ENCODE peak calls at places on chromosome 7, in seven cellular contexts. One of them, this sample, is unnamed.

GRCh38 chr7:138934401-138934800 is 46.8 kb downstream of the KIAA1549 start:
- DNase-seq in naive thymus-derived CD8-positive, alpha-beta T cell: no peak
- DNase-seq in NCI-H1092: no peak
- DNase-seq in AG09319: no peak
- DNase-seq in left colon: no peak
- DNase-seq in stimulated activated CD4-positive, alpha-beta T cell treated with anti-CD3 and anti-CD28 coated beads, Interleukin-4, amount 100 ng/mL, for 24 hours: no peak
- DNase-seq in fibroblast of lung: no peak
- DNase-seq in this sample: no peak

GRCh38 chr7:36309716-36310115 is 79.9 kb upstream of the ANLN start:
- DNase-seq in left colon: no peak
- DNase-seq in AG09319: no peak
- DNase-seq in naive thymus-derived CD8-positive, alpha-beta T cell: no peak
- DNase-seq in stimulated activated CD4-positive, alpha-beta T cell treated with anti-CD3 and anti-CD28 coated beads, Interleukin-4, amount 100 ng/mL, for 24 hours: no peak
- DNase-seq in NCI-H1092: no peak
- DNase-seq in fibroblast of lung: no peak
- DNase-seq in this sample: no peak

GRCh38 chr7:117119192-117119924 is 166.1 kb downstream of the ST7 start:
- DNase-seq in naive thymus-derived CD8-positive, alpha-beta T cell: peak
- DNase-seq in fibroblast of lung: peak
- DNase-seq in AG09319: peak
- DNase-seq in left colon: peak
- DNase-seq in NCI-H1092: peak
- DNase-seq in stimulated activated CD4-positive, alpha-beta T cell treated with anti-CD3 and anti-CD28 coated beads, Interleukin-4, amount 100 ng/mL, for 24 hours: peak
- DNase-seq in this sample: peak

GRCh38 chr7:151566897-151567320 is 47.2 kb upstream of the RHEB start:
- DNase-seq in AG09319: peak
- DNase-seq in left colon: no peak
- DNase-seq in fibroblast of lung: peak
- DNase-seq in naive thymus-derived CD8-positive, alpha-beta T cell: no peak
- DNase-seq in stimulated activated CD4-positive, alpha-beta T cell treated with anti-CD3 and anti-CD28 coated beads, Interleukin-4, amount 100 ng/mL, for 24 hours: no peak
- DNase-seq in NCI-H1092: no peak
- DNase-seq in this sample: no peak

GRCh38 chr7:2953588-2954407 is 89.9 kb downstream of the CARD11 start:
- DNase-seq in stimulated activated CD4-positive, alpha-beta T cell treated with anti-CD3 and anti-CD28 coated beads, Interleukin-4, amount 100 ng/mL, for 24 hours: no peak
- DNase-seq in naive thymus-derived CD8-positive, alpha-beta T cell: peak
- DNase-seq in fibroblast of lung: no peak
- DNase-seq in left colon: no peak
- DNase-seq in AG09319: no peak
- DNase-seq in NCI-H1092: no peak
- DNase-seq in this sample: peak

GRCh38 chr7:149239345-149240143 is at the start of gene ZNF212:
- DNase-seq in NCI-H1092: peak
- DNase-seq in AG09319: peak
- DNase-seq in left colon: peak
- DNase-seq in fibroblast of lung: peak
- DNase-seq in stimulated activated CD4-positive, alpha-beta T cell treated with anti-CD3 and anti-CD28 coated beads, Interleukin-4, amount 100 ng/mL, for 24 hours: peak
- DNase-seq in naive thymus-derived CD8-positive, alpha-beta T cell: peak
- DNase-seq in this sample: peak

GRCh38 chr7:75963383-75963995 is 30.9 kb downstream of the TMEM120A start:
- DNase-seq in NCI-H1092: no peak
- DNase-seq in AG09319: no peak
- DNase-seq in stimulated activated CD4-positive, alpha-beta T cell treated with anti-CD3 and anti-CD28 coated beads, Interleukin-4, amount 100 ng/mL, for 24 hours: no peak
- DNase-seq in fibroblast of lung: no peak
- DNase-seq in naive thymus-derived CD8-positive, alpha-beta T cell: no peak
- DNase-seq in left colon: no peak
- DNase-seq in this sample: no peak

GRCh38 chr7:128361463-128362441 is at the start of gene PRRT4:
- DNase-seq in NCI-H1092: no peak
- DNase-seq in stimulated activated CD4-positive, alpha-beta T cell treated with anti-CD3 and anti-CD28 coated beads, Interleukin-4, amount 100 ng/mL, for 24 hours: peak
- DNase-seq in AG09319: no peak
- DNase-seq in left colon: peak
- DNase-seq in naive thymus-derived CD8-positive, alpha-beta T cell: peak
- DNase-seq in fibroblast of lung: no peak
- DNase-seq in this sample: peak

This sample was measured in activated CD4-positive, alpha-beta memory T cell treated with anti-CD3 and anti-CD28 coated beads for 36 hours.